ENCODE peak calls at places on chromosomes 13 and 19, in five cellular contexts. L, K, I, U and J are unnamed samples.

GRCh38 chr19:29519146-29519545 is 6.6 kb upstream of the VSTM2B start:
- DNase-seq in L (no peak), K (no peak), I (no peak), U (no peak), J (no peak)

GRCh38 chr19:22628401-22628800 is 5.7 kb upstream of the ZNF492 start:
- DNase-seq in L (no peak), K (no peak), I (no peak), U (no peak), J (no peak)

GRCh38 chr13:28031220-28031903 is 42.9 kb upstream of the URAD start:
- DNase-seq in L (no peak), K (no peak), I (no peak), U (no peak), J (peak)

GRCh38 chr19:6402834-6403608 is 10.1 kb upstream of the GTF2F1 start:
- DNase-seq in L (peak), K (no peak), I (peak), U (peak), J (no peak)

GRCh38 chr19:6668696-6669095 is 1.3 kb downstream of the TNFSF14 start:
- DNase-seq in L (no peak), K (no peak), I (no peak), U (no peak), J (no peak)

GRCh38 chr19:50725218-50725931 is 2.2 kb downstream of the CLEC11A start:
- DNase-seq in L (no peak), K (no peak), I (no peak), U (no peak), J (no peak)

GRCh38 chr19:10074153-10074552 is 12.0 kb upstream of the SHFL start:
- DNase-seq in L (peak), K (no peak), I (no peak), U (no peak), J (no peak)

GRCh38 chr13:50713849-50714248 is 129.6 kb downstream of the DLEU7 start:
- DNase-seq in L (no peak), K (no peak), I (peak), U (no peak), J (no peak)

GRCh38 chr19:15393963-15394362 is 14.4 kb upstream of the AKAP8 start:
- DNase-seq in L (no peak), K (no peak), I (no peak), U (no peak), J (no peak)

GRCh38 chr19:56720281-56720680 is 48.7 kb upstream of the ZNF835 start:
- DNase-seq in L (no peak), K (no peak), I (no peak), U (peak), J (no peak)

GRCh38 chr13:111913790-111914189 is 153.2 kb upstream of the SOX1 start:
- DNase-seq in L (no peak), K (no peak), I (no peak), U (no peak), J (no peak)

GRCh38 chr19:13865578-13866462 is 11.1 kb upstream of the NANOS3 start:
- DNase-seq in L (no peak), K (no peak), I (no peak), U (no peak), J (no peak)

GRCh38 chr19:6590458-6591319 is at the start of gene CD70:
- DNase-seq in L (peak), K (no peak), I (no peak), U (no peak), J (no peak)

GRCh38 chr13:50543767-50544166 is 299.7 kb downstream of the DLEU7 start:
- DNase-seq in L (peak), K (no peak), I (peak), U (no peak), J (no peak)

GRCh38 chr13:99766641-99767045 is 204.9 kb downstream of the ZIC5 start:
- DNase-seq in L (peak), K (no peak), I (no peak), U (no peak), J (no peak)

GRCh38 chr13:51560336-51560735 is 23.9 kb upstream of the WDFY2 start:
- DNase-seq in L (no peak), K (no peak), I (no peak), U (no peak), J (no peak)

GRCh38 chr19:16026756-16027155 is 49.5 kb upstream of the TPM4 start:
- DNase-seq in L (no peak), K (no peak), I (no peak), U (no peak), J (no peak)

GRCh38 chr19:13020002-13020414 is 24.7 kb downstream of the NFIX start:
- DNase-seq in L (peak), K (no peak), I (no peak), U (no peak), J (no peak)

GRCh38 chr13:70385852-70386251 is 277.6 kb upstream of the KLHL1 start:
- DNase-seq in L (no peak), K (no peak), I (no peak), U (no peak), J (no peak)

DNA sequence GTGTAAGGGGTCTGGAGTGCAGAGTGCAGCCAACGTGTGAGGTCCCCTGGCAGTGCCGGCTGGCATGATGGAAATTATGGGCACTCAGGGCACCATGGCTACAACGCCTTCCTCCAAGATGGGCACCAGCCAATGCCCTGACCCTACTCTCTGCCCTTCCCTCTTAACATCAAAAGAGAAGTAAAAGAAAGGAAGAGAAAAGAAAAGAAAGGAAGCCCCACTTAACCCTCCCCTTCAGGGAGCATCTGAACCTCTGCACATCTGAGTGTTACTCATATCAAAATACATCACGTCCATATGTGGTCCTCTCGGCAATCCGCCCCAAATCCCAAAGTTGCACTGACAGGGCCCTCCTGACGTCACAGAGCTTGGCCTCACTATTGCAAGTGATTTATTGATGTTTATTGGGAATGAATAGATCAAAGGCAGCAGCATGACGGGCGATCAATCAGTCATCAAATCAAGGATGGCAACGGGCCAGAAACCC is 1.4 kb downstream of the TSHZ3 start:
- DNase-seq in L (no peak), K (no peak), I (no peak), U (no peak), J (no peak)
- H3K4me3 ChIP-seq in L (peak), K (peak), I (no peak), U (peak), J (peak)

GRCh38 chr13:60379837-60380236 is 17.2 kb upstream of the TDRD3 start:
- DNase-seq in L (peak), K (no peak), I (no peak), U (no peak), J (no peak)
- TF ChIP-seq CTCF in L (peak), K (no peak), I (peak), U (no peak), J (no peak)

GRCh38 chr13:97982286-97982685 is 28.8 kb downstream of the IPO5 start:
- DNase-seq in L (no peak), K (no peak), I (no peak), U (no peak), J (no peak)

DNA sequence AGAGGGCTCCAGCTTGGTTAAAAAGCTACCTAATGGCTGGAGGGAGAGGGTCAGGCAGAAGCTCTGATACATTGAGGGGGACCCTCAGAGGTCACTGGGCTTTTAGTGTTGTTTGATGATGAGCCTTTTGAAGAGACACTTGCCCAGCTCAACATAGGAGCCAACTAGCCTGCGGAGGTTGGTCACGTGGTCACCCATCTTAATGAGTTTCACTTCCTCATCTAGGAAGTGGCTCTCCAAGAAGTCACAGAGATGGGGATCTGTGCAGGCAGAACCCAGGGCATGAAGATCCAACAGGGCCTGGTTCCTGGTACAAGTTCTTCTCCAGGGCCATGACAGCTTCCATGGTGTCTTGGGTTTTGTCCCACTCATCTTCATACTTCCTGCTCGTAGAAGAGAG is 33.4 kb downstream of the IPO5 start:
- DNase-seq in L (no peak), K (no peak), I (no peak), U (no peak), J (no peak)
- H3K4me3 ChIP-seq in L (no peak), K (no peak), I (no peak), U (no peak), J (no peak)

GRCh38 chr13:98528663-98529064 is 48.2 kb downstream of the STK24 start:
- DNase-seq in L (no peak), K (no peak), I (no peak), U (no peak), J (no peak)
- TF ChIP-seq CTCF in L (no peak), K (no peak), I (no peak), U (no peak), J (no peak)

DNA sequence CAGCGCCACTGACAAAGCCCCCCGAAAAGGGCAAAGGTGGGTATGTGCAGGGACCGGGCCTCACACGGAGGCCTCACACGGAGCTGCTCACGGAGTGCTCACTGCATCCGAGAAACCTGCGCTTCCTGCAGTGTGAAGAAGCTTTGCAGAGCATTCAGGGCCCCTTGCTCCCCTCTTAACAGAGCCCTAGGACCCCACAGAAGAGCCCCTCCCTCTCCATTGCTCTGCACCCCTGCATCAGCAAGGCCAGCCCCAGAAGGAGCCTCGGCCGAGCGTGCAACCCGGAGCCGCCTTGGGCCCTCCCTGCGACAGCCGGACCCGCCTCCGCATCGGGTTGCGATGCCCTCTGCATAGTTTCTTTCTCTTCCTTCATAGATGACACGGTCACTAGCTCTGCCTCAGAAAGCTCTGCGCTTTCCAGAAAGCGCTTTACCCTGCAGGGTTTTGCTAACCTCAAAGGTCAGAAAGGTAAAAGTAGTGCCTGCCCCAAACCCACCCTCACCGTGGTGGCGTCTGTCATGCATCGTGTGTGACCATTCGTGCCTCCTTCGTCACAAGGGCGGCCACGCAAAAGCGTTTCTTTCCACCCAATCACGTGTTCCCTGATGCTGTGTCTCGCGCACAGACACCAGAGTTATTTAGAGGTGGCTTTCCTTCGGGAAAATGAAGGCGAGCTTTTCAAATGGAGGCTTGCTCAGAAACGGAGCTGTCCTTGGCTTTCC is 15.7 kb upstream of the F7 start:
- DNase-seq in L (no peak), K (no peak), I (no peak), U (no peak), J (peak)
- H3K4me3 ChIP-seq in L (no peak), K (no peak), I (no peak), U (no peak), J (no peak)

GRCh38 chr19:31583148-31583547 is 233.9 kb upstream of the TSHZ3 start:
- DNase-seq in L (no peak), K (no peak), I (no peak), U (no peak), J (no peak)

GRCh38 chr19:31572671-31573298 is 223.5 kb upstream of the TSHZ3 start:
- DNase-seq in L (no peak), K (no peak), I (no peak), U (no peak), J (no peak)

GRCh38 chr19:31574251-31574973 is 225.2 kb upstream of the TSHZ3 start:
- DNase-seq in L (peak), K (no peak), I (no peak), U (no peak), J (no peak)

GRCh38 chr19:31578326-31578725 is 229.1 kb upstream of the TSHZ3 start:
- DNase-seq in L (no peak), K (no peak), I (no peak), U (no peak), J (no peak)
- TF ChIP-seq CTCF in L (no peak), K (no peak), I (no peak), U (no peak), J (no peak)

DNA sequence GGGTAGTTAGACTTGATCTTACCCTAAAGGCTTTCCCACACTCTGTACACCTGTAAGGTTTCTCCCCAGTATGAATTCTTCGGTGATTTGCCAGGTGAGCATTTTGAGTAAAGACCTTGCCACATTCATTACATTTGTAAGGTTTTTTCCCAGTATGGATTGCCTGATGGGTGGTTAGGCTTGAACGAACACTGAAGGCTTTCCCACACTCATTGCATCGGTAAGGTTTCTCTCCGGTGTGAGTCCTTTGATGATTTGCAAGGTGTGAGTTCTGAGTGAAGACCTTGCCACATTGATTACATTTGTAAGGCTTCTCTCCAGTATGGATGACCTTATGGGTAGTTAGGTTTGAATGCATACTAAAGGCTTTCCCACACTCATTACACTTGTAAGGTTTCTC is 23.7 kb downstream of the ERVV-2 start:
- DNase-seq in L (no peak), K (no peak), I (no peak), U (no peak), J (no peak)
- H3K4me3 ChIP-seq in L (no peak), K (no peak), I (no peak), U (no peak), J (no peak)

GRCh38 chr13:109196896-109197295 is 567.5 kb downstream of the MYO16 start:
- DNase-seq in L (peak), K (no peak), I (no peak), U (peak), J (no peak)
- TF ChIP-seq CTCF in L (peak), K (no peak), I (peak), U (no peak), J (no peak)

GRCh38 chr13:37716395-37716794 is 117.8 kb upstream of the POSTN start:
- DNase-seq in L (no peak), K (no peak), I (no peak), U (no peak), J (no peak)
- H3K4me3 ChIP-seq in L (no peak), K (no peak), I (no peak), U (no peak), J (no peak)